ENCODE peak calls at places on chromosomes 12 and 14, in four cellular contexts. One of them, this sample, is unnamed.

GRCh38 chr12:129152291-129153075 is 299.2 kb downstream of the GLT1D1 start:
- DNase-seq in HEK293T: no peak
- DNase-seq in NCI-H2171 treated with DMSO at 0.1 percent for 48 hours: no peak
- DNase-seq in OCI-LY7: no peak
- DNase-seq in this sample: no peak

GRCh38 chr14:74886001-74886400 is 4.3 kb downstream of the DLST start:
- DNase-seq in HEK293T: no peak
- DNase-seq in NCI-H2171 treated with DMSO at 0.1 percent for 48 hours: no peak
- DNase-seq in OCI-LY7: no peak
- DNase-seq in this sample: no peak

GRCh38 chr12:63093084-63093483 is 57.9 kb downstream of the AVPR1A start:
- DNase-seq in HEK293T: no peak
- DNase-seq in NCI-H2171 treated with DMSO at 0.1 percent for 48 hours: no peak
- DNase-seq in OCI-LY7: no peak
- DNase-seq in this sample: no peak

GRCh38 chr14:101196795-101197590 is 293.5 kb upstream of the RTL1 start:
- DNase-seq in HEK293T: no peak
- DNase-seq in NCI-H2171 treated with DMSO at 0.1 percent for 48 hours: no peak
- DNase-seq in OCI-LY7: no peak
- DNase-seq in this sample: no peak

GRCh38 chr14:90191154-90191553 is 65.2 kb upstream of the PSMC1 start:
- DNase-seq in HEK293T: no peak
- DNase-seq in NCI-H2171 treated with DMSO at 0.1 percent for 48 hours: no peak
- DNase-seq in OCI-LY7: no peak
- DNase-seq in this sample: no peak

GRCh38 chr14:40133484-40133883 is 701.3 kb upstream of the FBXO33 start:
- DNase-seq in HEK293T: no peak
- DNase-seq in NCI-H2171 treated with DMSO at 0.1 percent for 48 hours: no peak
- DNase-seq in OCI-LY7: no peak
- DNase-seq in this sample: no peak

GRCh38 chr12:54051916-54052744 is 1.5 kb upstream of the HOXC4 start:
- DNase-seq in HEK293T: peak; percentile 85
- DNase-seq in NCI-H2171 treated with DMSO at 0.1 percent for 48 hours: no peak
- DNase-seq in OCI-LY7: no peak
- DNase-seq in this sample: peak; percentile 91

GRCh38 chr12:45553204-45553603 is 176.3 kb upstream of the ARID2 start:
- DNase-seq in HEK293T: no peak
- DNase-seq in NCI-H2171 treated with DMSO at 0.1 percent for 48 hours: no peak
- DNase-seq in OCI-LY7: no peak
- DNase-seq in this sample: no peak

GRCh38 chr12:9951026-9951652 is 19.0 kb upstream of the CLEC2A start:
- DNase-seq in HEK293T: no peak
- DNase-seq in NCI-H2171 treated with DMSO at 0.1 percent for 48 hours: no peak
- DNase-seq in OCI-LY7: no peak
- DNase-seq in this sample: no peak

GRCh38 chr14:104968153-104968527 is 10.0 kb downstream of the AHNAK2 start:
- DNase-seq in HEK293T: no peak
- DNase-seq in NCI-H2171 treated with DMSO at 0.1 percent for 48 hours: peak; percentile 32
- DNase-seq in OCI-LY7: no peak
- DNase-seq in this sample: no peak

GRCh38 chr12:79690606-79691298 is at the start of gene PAWR:
- DNase-seq in HEK293T: peak; percentile 81
- DNase-seq in NCI-H2171 treated with DMSO at 0.1 percent for 48 hours: peak; percentile 87
- DNase-seq in OCI-LY7: peak; percentile 87
- DNase-seq in this sample: peak; percentile 94

GRCh38 chr14:23481362-23481970 is 12.0 kb downstream of the NGDN start:
- DNase-seq in HEK293T: no peak
- DNase-seq in NCI-H2171 treated with DMSO at 0.1 percent for 48 hours: no peak
- DNase-seq in OCI-LY7: no peak
- DNase-seq in this sample: no peak